ENCODE peak calls at places on chromosomes 7 and 10, in ten cellular contexts. L, M, W, G, F, N, K, I, Q and D are unnamed samples.

GRCh38 chr7:135761751-135762488 is 13.3 kb upstream of the FAM180A start:
- DNase-seq in L (peak; percentile 75), M (no peak), W (no peak), G (no peak), F (peak; percentile 88), N (no peak), K (no peak), I (peak; percentile 84), Q (no peak), D (no peak)

GRCh38 chr7:36459236-36459960 is 69.7 kb downstream of the ANLN start:
- DNase-seq in L (no peak), M (no peak), W (no peak), G (no peak), F (no peak), N (no peak), K (no peak), I (peak; percentile 23), Q (no peak), D (no peak)

GRCh38 chr7:105644937-105645336 is 63.6 kb upstream of the EFCAB10 start:
- DNase-seq in L (no peak), M (no peak), W (no peak), G (no peak), F (no peak), N (no peak), K (no peak), I (no peak), Q (no peak), D (no peak)

GRCh38 chr7:51224811-51225581 is 91.6 kb downstream of the COBL start:
- DNase-seq in L (no peak), M (peak; percentile 79), W (peak; percentile 87), G (peak; percentile 84), F (no peak), N (peak; percentile 69), K (no peak), I (no peak), Q (no peak), D (no peak)

GRCh38 chr10:52771534-52772455 is 789 bp downstream of the MBL2 start:
- DNase-seq in L (no peak), M (peak; percentile 68), W (no peak), G (no peak), F (no peak), N (no peak), K (no peak), I (peak; percentile 19), Q (no peak), D (no peak)

GRCh38 chr7:14754631-14755030 is 147.9 kb downstream of the DGKB start:
- DNase-seq in L (peak; percentile 59), M (no peak), W (no peak), G (no peak), F (no peak), N (no peak), K (no peak), I (peak; percentile 67), Q (no peak), D (peak; percentile 8)

GRCh38 chr7:107622429-107622828 is 38.2 kb upstream of the SLC26A4 start:
- DNase-seq in L (peak; percentile 71), M (no peak), W (no peak), G (no peak), F (no peak), N (no peak), K (no peak), I (peak; percentile 73), Q (no peak), D (peak; percentile 20)

GRCh38 chr10:132844069-132844809 is 58.3 kb upstream of the NKX6-2 start:
- DNase-seq in L (no peak), M (no peak), W (no peak), G (no peak), F (peak; percentile 55), N (no peak), K (no peak), I (no peak), Q (no peak), D (no peak)

GRCh38 chr7:150568714-150569113 is 1.5 kb downstream of the GIMAP4 start:
- DNase-seq in L (no peak), M (no peak), W (no peak), G (no peak), F (no peak), N (no peak), K (no peak), I (no peak), Q (peak; percentile 43), D (no peak)

GRCh38 chr7:41188163-41189130 is 514.4 kb downstream of the INHBA start:
- DNase-seq in L (peak; percentile 49), M (no peak), W (no peak), G (no peak), F (no peak), N (no peak), K (no peak), I (peak; percentile 91), Q (no peak), D (peak; percentile 37)

GRCh38 chr10:130360826-130361311 is 224.7 kb downstream of the GLRX3 start:
- DNase-seq in L (no peak), M (no peak), W (peak; percentile 16), G (no peak), F (no peak), N (no peak), K (no peak), I (no peak), Q (no peak), D (no peak)

GRCh38 chr7:85529197-85529596 is 342.3 kb upstream of the SEMA3D start:
- DNase-seq in L (peak; percentile 26), M (no peak), W (peak; percentile 60), G (no peak), F (no peak), N (no peak), K (no peak), I (peak; percentile 71), Q (no peak), D (no peak)

GRCh38 chr10:33224251-33224965 is 110.1 kb downstream of the NRP1 start:
- DNase-seq in L (peak; percentile 43), M (no peak), W (no peak), G (no peak), F (no peak), N (no peak), K (no peak), I (peak; percentile 55), Q (no peak), D (no peak)

GRCh38 chr10:77299257-77299656 is 338.4 kb downstream of the KCNMA1 start:
- DNase-seq in L (no peak), M (no peak), W (no peak), G (no peak), F (no peak), N (peak; percentile 65), K (no peak), I (no peak), Q (no peak), D (no peak)

GRCh38 chr7:103447073-103447960 is 1.3 kb upstream of the SLC26A5 start:
- DNase-seq in L (peak; percentile 46), M (no peak), W (peak; percentile 56), G (no peak), F (no peak), N (no peak), K (no peak), I (peak; percentile 31), Q (no peak), D (peak; percentile 0)

DNA sequence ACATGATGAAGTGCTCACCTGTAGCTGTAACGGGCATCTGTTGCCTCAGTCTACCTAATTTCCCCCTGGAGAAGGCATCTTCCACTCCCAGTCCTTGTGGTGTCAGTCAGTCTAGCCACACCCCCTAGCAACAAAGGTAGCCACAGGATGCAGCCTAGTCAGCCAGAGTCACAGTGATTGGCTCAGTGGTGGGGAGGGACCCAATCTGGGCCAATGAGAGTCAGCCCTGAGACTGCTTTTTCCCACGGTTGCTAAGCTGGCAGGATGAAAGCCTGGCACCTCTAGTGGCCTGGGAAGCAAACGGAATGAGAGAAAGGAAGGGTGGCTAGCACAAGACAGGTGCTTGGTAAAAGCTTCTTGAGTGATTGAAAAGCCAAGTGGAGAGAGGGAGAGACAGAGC is 118.6 kb downstream of the SH3PXD2A start:
- DNase-seq in L (peak; percentile 31), M (no peak), W (no peak), G (no peak), F (no peak), N (peak; percentile 4), K (no peak), I (peak; percentile 31), Q (no peak), D (no peak)
- TF ChIP-seq CTCF in L (peak; percentile 12), M (no peak), W (no peak), G (no peak), F (no peak), N (no peak), K (no peak), I (no peak), Q (no peak), D (no peak)

GRCh38 chr7:121327671-121328070 is 1.1 kb upstream of the WNT16 start:
- DNase-seq in L (no peak), M (no peak), W (no peak), G (no peak), F (no peak), N (no peak), K (no peak), I (no peak), Q (no peak), D (no peak)

GRCh38 chr7:121330053-121330833 is 1.4 kb downstream of the WNT16 start:
- DNase-seq in L (no peak), M (no peak), W (no peak), G (peak; percentile 51), F (no peak), N (no peak), K (no peak), I (no peak), Q (no peak), D (no peak)

GRCh38 chr7:121329460-121330052 is 756 bp downstream of the WNT16 start:
- DNase-seq in L (no peak), M (no peak), W (peak; percentile 43), G (no peak), F (no peak), N (no peak), K (no peak), I (peak; percentile 23), Q (no peak), D (no peak)

GRCh38 chr7:121331048-121331447 is 2.2 kb downstream of the WNT16 start:
- DNase-seq in L (no peak), M (no peak), W (no peak), G (no peak), F (no peak), N (no peak), K (no peak), I (no peak), Q (no peak), D (no peak)

GRCh38 chr7:121328508-121329459 is at the start of gene WNT16:
- DNase-seq in L (no peak), M (no peak), W (no peak), G (no peak), F (no peak), N (no peak), K (no peak), I (no peak), Q (no peak), D (no peak)
- H3K4me3 ChIP-seq in L (peak within 1 kb of the TSS; percentile 64), M (peak within 1 kb of the TSS; percentile 57), W (peak within 1 kb of the TSS; percentile 36), G (peak within 1 kb of the TSS; percentile 52), F (peak within 1 kb of the TSS; percentile 20), N (peak within 1 kb of the TSS; percentile 65), K (peak within 1 kb of the TSS; percentile 8), I (peak within 1 kb of the TSS; percentile 65), Q (no peak within 1 kb of the TSS), D (peak within 1 kb of the TSS; percentile 63)

GRCh38 chr7:118477026-118477425 is 252.5 kb downstream of the ANKRD7 start:
- DNase-seq in L (no peak), M (no peak), W (no peak), G (no peak), F (no peak), N (no peak), K (no peak), I (no peak), Q (no peak), D (no peak)
- H3K27ac ChIP-seq in L (no peak overlapping the region), M (no peak overlapping the region), W (no peak overlapping the region), G (no peak overlapping the region), F (no peak overlapping the region), N (no peak overlapping the region), K (no peak overlapping the region), I (no peak overlapping the region), Q (no peak overlapping the region), D (no peak overlapping the region)

GRCh38 chr10:70053896-70054641 is 1.4 kb downstream of the MACROH2A2 start:
- DNase-seq in L (no peak), M (no peak), W (no peak), G (peak; percentile 55), F (no peak), N (peak; percentile 66), K (no peak), I (peak; percentile 20), Q (no peak), D (no peak)
- TF ChIP-seq CTCF in L (peak; percentile 50), M (no peak), W (no peak), G (no peak), F (no peak), N (peak; percentile 25), K (no peak), I (peak; percentile 19), Q (no peak), D (peak; percentile 36)